ENCODE peak calls at places on chromosomes 6 and 20, in nine cellular contexts. E, L, Z, D, U, Q, K, H and C are unnamed samples.

GRCh38 chr6:90230547-90231240 is 65.9 kb downstream of the BACH2 start:
- DNase-seq in K (no peak), H (peak), Z (no peak), D (no peak), U (no peak), L (no peak), E (no peak), Q (no peak), C (no peak)

GRCh38 chr6:23414204-23414501 is 711.9 kb upstream of the NRSN1 start:
- DNase-seq in L (no peak), Z (peak), H (peak), U (peak), Q (no peak), D (peak), E (no peak), K (peak), C (no peak)

GRCh38 chr20:64236137-64237088 is 19.1 kb upstream of the PCMTD2 start:
- DNase-seq in D (no peak), Z (no peak), H (no peak), E (no peak), K (no peak), L (no peak), U (no peak), Q (no peak), C (peak)

GRCh38 chr6:33599413-33599911 is 19.4 kb upstream of the BAK1 start:
- DNase-seq in Q (no peak), L (no peak), K (no peak), Z (no peak), H (no peak), D (no peak), E (no peak), U (no peak), C (no peak)

GRCh38 chr6:102114402-102114801 is 720.9 kb downstream of the GRIK2 start:
- DNase-seq in E (no peak), D (peak), Z (peak), U (peak), L (no peak), H (peak), K (no peak), Q (no peak), C (no peak)

GRCh38 chr6:32944265-32944664 is 3.4 kb upstream of the HLA-DMB start:
- DNase-seq in Z (no peak), L (peak), E (no peak), K (peak), H (no peak), Q (no peak), D (no peak), U (no peak), C (peak)

GRCh38 chr6:90297866-90298381 is 1.3 kb upstream of the BACH2 start:
- DNase-seq in L (no peak), U (no peak), H (no peak), K (no peak), D (no peak), Q (no peak), E (no peak), Z (no peak), C (no peak)

GRCh38 chr6:56890683-56891429 is 64.1 kb upstream of the BEND6 start:
- DNase-seq in D (no peak), H (peak), U (no peak), K (no peak), Z (no peak), L (peak), E (no peak), Q (no peak), C (peak)

GRCh38 chr6:130018830-130019795 is 732 bp downstream of the L3MBTL3 start:
- DNase-seq in U (peak), L (no peak), H (no peak), Q (no peak), E (peak), D (peak), K (no peak), Z (peak), C (no peak)